ENCODE peak calls at places on chromosome 21, in ten cellular contexts. L is heart left ventricle, P is psoas muscle, T is ovary, R is body of pancreas, O is Peyer's patch, F is Panc1, V is kidney, X is fibroblast of lung, Z is pancreas. A is an unnamed sample. For H3K4me1, the result is how much of the 10 kb centered on the place peaks cover.

GRCh38 chr21:18449586-18449985 is 46.0 kb upstream of the TMPRSS15 start:
- DNase-seq in O (no peak), T (no peak), F (no peak), X (no peak), P (no peak), Z (no peak), R (no peak), L (no peak), V (no peak), A (peak)

GRCh38 chr21:15894596-15894995 is 164.8 kb downstream of the USP25 start:
- DNase-seq in F (no peak), Z (no peak), V (no peak), R (no peak), T (no peak), X (peak), O (no peak), L (no peak), P (no peak), A (no peak)

GRCh38 chr21:46051379-46051770 is 46.5 kb upstream of the COL6A2 start:
- DNase-seq in P (no peak), V (no peak), X (no peak), Z (no peak), F (no peak), T (peak), L (no peak), R (no peak), O (no peak), A (no peak)

GRCh38 chr21:18340387-18340942 is 63.1 kb downstream of the TMPRSS15 start:
- DNase-seq in P (no peak), V (no peak), F (no peak), T (no peak), L (no peak), X (peak), Z (no peak), O (no peak), R (no peak), A (peak)

GRCh38 chr21:14688412-14688811 is 142.3 kb upstream of the SAMSN1 start:
- DNase-seq in V (no peak), T (no peak), P (no peak), F (no peak), Z (no peak), X (no peak), R (no peak), L (no peak), O (no peak), A (no peak)

GRCh38 chr21:25772680-25773079 is 37.9 kb downstream of the GABPA start:
- DNase-seq in V (no peak), L (no peak), F (no peak), O (no peak), T (no peak), X (no peak), P (no peak), Z (no peak), R (no peak), A (no peak)

GRCh38 chr21:19123525-19123924 is 719.9 kb upstream of the TMPRSS15 start:
- DNase-seq in T (no peak), R (no peak), X (no peak), L (no peak), O (no peak), F (no peak), V (no peak), P (no peak), Z (no peak), A (no peak)

GRCh38 chr21:46372014-46372485 is 48.1 kb downstream of the PCNT start:
- DNase-seq in F (no peak), Z (no peak), P (no peak), V (no peak), L (no peak), X (no peak), R (no peak), T (no peak), O (no peak), A (no peak)

GRCh38 chr21:25822981-25823380 is 88.2 kb downstream of the GABPA start:
- DNase-seq in X (no peak), R (no peak), L (no peak), O (no peak), V (no peak), F (no peak), P (no peak), T (no peak), Z (no peak), A (no peak)

GRCh38 chr21:42799516-42799915 is 79.8 kb downstream of the WDR4 start:
- DNase-seq in T (no peak), F (no peak), L (no peak), Z (no peak), O (peak), R (no peak), P (no peak), V (no peak), X (no peak), A (peak)

GRCh38 chr21:25862596-25862995 is 127.8 kb downstream of the GABPA start:
- DNase-seq in P (no peak), V (no peak), R (no peak), Z (no peak), F (no peak), X (peak), L (no peak), O (no peak), T (no peak), A (peak)

GRCh38 chr21:14591882-14592281 is 45.8 kb upstream of the SAMSN1 start:
- DNase-seq in V (no peak), O (peak), Z (peak), X (peak), P (peak), L (no peak), F (no peak), R (no peak), T (no peak), A (peak)

GRCh38 chr21:20882462-20883415 is 115.5 kb upstream of the NCAM2 start:
- DNase-seq in T (no peak), Z (peak), F (peak), R (peak), V (no peak), L (no peak), X (peak), P (no peak), O (no peak), A (no peak)

GRCh38 chr21:17796503-17796902 is 22.7 kb downstream of the C21orf91 start:
- DNase-seq in R (no peak), V (no peak), Z (no peak), F (no peak), L (no peak), T (no peak), X (no peak), O (no peak), P (no peak), A (no peak)

GRCh38 chr21:46067505-46068201 is 30.3 kb upstream of the COL6A2 start:
- DNase-seq in X (no peak), T (peak), F (no peak), Z (no peak), O (peak), P (peak), V (peak), L (peak), R (no peak), A (no peak)

GRCh38 chr21:42799948-42800347 is 79.4 kb downstream of the WDR4 start:
- DNase-seq in P (no peak), V (no peak), Z (no peak), X (no peak), F (no peak), T (no peak), O (peak), R (no peak), L (no peak), A (no peak)

GRCh38 chr21:46226920-46227599 is 1.5 kb downstream of the LSS start:
- DNase-seq in R (no peak), X (peak), F (no peak), Z (no peak), L (no peak), P (no peak), V (no peak), O (no peak), T (no peak), A (peak)

GRCh38 chr21:16423921-16424320 is 694.1 kb downstream of the USP25 start:
- DNase-seq in L (no peak), T (no peak), X (no peak), V (no peak), Z (no peak), O (no peak), P (no peak), F (no peak), R (no peak), A (no peak)

GRCh38 chr21:17590443-17590842 is 22.3 kb downstream of the BTG3 start:
- DNase-seq in O (no peak), F (no peak), R (no peak), P (no peak), L (no peak), V (no peak), Z (no peak), T (no peak), X (peak), A (no peak)

GRCh38 chr21:42754270-42754933 is 101.0 kb downstream of the PDE9A start:
- DNase-seq in V (peak), R (no peak), P (no peak), O (no peak), X (no peak), F (no peak), Z (no peak), T (no peak), L (peak), A (no peak)

DNA sequence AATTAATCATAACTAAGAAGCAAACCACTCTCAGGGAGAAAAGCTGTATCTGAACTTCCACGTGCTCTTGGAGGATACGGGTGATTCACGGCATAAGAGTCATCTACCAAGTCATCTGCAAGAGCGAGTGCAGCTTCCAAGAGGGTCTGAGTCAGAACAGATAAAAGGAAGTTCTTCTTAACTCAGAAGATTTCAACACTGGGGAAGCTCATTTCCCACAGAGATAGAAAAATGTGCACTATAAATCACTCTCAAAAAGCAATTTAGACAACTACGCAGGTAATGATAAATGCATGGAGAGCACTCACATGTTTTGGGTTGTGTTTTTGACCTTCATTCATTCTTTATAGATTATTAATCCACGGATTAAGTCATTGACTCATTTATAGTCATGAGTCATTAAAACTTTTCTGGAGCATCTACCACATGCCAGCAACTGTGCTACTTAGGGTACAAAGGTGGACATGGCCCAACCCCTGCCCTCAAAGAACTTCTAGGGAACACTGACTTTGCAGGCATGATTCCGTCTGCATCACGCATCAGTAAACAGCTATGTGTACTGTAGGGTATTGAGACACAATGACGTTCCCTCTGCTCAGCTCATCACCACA is 20.8 kb downstream of the KCNJ15 start:
- DNase-seq in V (no peak), F (peak), R (no peak), X (peak), Z (no peak), L (peak), P (no peak), T (peak), O (no peak), A (peak)
- H3K27ac ChIP-seq in V (peak), F (no peak), R (peak), X (peak), Z (no peak), L (no peak), P (no peak), T (no peak), O (no peak), A (peak)

DNA sequence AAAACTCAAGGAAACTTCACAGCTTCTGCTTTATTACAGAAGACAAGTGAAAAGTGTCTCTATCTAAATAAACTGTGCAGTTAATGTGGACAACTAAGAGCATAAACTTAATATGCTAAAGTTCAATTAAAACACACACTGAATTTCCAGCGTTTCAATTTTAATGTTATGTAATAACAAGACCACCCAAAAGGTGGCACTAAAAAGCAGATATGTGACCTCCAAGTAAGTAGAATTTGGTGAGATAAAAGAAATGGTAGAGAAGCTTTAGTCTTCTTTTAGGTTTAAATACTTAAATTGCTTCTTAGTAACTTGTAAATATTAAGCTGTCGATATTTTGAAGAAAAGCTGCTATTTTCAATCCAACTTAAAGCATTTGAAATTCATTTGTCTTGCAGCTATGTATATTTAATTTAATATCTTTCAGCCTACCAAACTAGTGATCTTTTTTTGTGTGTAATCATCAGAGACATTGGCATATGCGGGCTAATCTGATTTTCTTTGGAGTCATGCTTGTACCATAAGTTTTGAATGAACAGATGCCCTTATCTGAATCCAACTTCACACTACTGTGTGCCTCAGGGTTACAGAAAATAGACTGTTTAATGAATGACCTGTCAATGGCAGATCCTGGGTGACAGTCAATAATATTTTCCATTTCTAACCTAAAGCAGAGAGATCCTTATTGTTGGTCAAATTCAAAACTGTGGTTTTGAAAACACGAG is 36.5 kb upstream of the ADAMTS1 start:
- DNase-seq in X (peak), P (no peak), L (no peak), Z (no peak), T (no peak), R (no peak), V (no peak), F (no peak), O (no peak), A (no peak)
- TF ChIP-seq CTCF in X (peak), P (peak), L (peak), Z (no peak), T (no peak), R (peak), V (peak), F (peak), O (no peak), A (peak)

GRCh38 chr21:28828981-28829380 is 163.7 kb downstream of the LTN1 start:
- DNase-seq in R (no peak), V (no peak), X (no peak), T (no peak), Z (no peak), O (no peak), P (no peak), F (no peak), L (no peak), A (no peak)
- H3K4me1 ChIP-seq in R (under half), V (under half), X (under half), T (under half), Z (under half), O (under half), P (under half), F (under half), L (under half), A (under half)

DNA sequence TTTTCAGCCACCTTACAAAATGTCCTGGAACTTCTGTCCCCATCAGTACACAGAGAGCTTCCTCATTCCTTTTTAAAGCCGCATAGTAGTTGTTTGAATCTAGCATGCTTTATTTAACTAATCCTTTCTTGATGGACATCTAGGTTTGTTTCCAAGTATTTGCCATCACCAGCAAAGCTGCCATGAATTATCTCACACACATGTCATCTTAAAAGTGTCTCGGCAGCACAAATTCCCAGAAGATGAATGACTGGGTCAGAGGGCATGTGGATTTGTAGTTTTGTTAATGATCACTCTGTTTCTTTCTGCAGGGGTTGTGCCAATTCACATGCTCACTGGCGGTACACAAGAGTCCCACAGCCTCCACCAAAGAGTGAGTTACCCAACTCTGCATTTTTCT is 68.3 kb downstream of the CLIC6 start:
- DNase-seq in O (no peak), Z (peak), V (no peak), F (no peak), P (no peak), L (no peak), T (no peak), X (peak), R (no peak), A (no peak)
- H3K27ac ChIP-seq in O (no peak), Z (no peak), V (no peak), F (no peak), P (peak), L (no peak), T (no peak), X (no peak), R (peak), A (no peak)

GRCh38 chr21:38661296-38662223 is 144.2 kb upstream of the ETS2 start:
- DNase-seq in O (no peak), L (peak), F (no peak), Z (no peak), T (peak), R (no peak), V (peak), P (peak), X (peak), A (peak)

GRCh38 chr21:38662224-38662568 is 143.5 kb upstream of the ETS2 start:
- DNase-seq in T (no peak), Z (no peak), O (no peak), F (no peak), X (no peak), P (no peak), R (no peak), L (no peak), V (no peak), A (no peak)

GRCh38 chr21:38664821-38665220 is 140.9 kb upstream of the ETS2 start:
- DNase-seq in V (no peak), O (no peak), R (no peak), L (no peak), Z (no peak), P (no peak), T (no peak), X (peak), F (no peak), A (no peak)

GRCh38 chr21:38663282-38663681 is 142.4 kb upstream of the ETS2 start:
- DNase-seq in F (no peak), X (no peak), L (no peak), O (no peak), T (no peak), Z (no peak), V (no peak), P (no peak), R (no peak), A (no peak)

GRCh38 chr21:38664315-38664714 is 141.4 kb upstream of the ETS2 start:
- DNase-seq in Z (no peak), R (no peak), T (no peak), L (no peak), V (no peak), O (no peak), P (no peak), F (no peak), X (no peak), A (no peak)
- TF ChIP-seq CTCF in Z (no peak), R (no peak), T (no peak), L (no peak), V (no peak), O (no peak), P (no peak), F (no peak), X (no peak), A (no peak)

GRCh38 chr21:33236013-33236686 is 6.4 kb downstream of the IFNAR2 start:
- DNase-seq in P (no peak), R (no peak), T (no peak), Z (no peak), L (no peak), V (no peak), O (no peak), F (no peak), X (no peak), A (no peak)
- H3K4me1 ChIP-seq in P (under half), R (under half), T (under half), Z (under half), L (under half), V (under half), O (under half), F (under half), X (under half), A (under half)

GRCh38 chr21:33394260-33394659 is 9.0 kb upstream of the IFNGR2 start:
- DNase-seq in R (no peak), Z (no peak), V (no peak), O (peak), X (peak), T (no peak), L (peak), P (no peak), F (no peak), A (no peak)

GRCh38 chr21:33393348-33393747 is 9.9 kb upstream of the IFNGR2 start:
- DNase-seq in V (peak), R (no peak), X (no peak), F (no peak), O (no peak), Z (no peak), T (no peak), P (no peak), L (no peak), A (no peak)

GRCh38 chr21:33395866-33396265 is 7.3 kb upstream of the IFNGR2 start:
- DNase-seq in X (peak), V (no peak), R (no peak), O (no peak), L (no peak), T (no peak), Z (no peak), F (no peak), P (no peak), A (no peak)

GRCh38 chr21:33396966-33397365 is 6.2 kb upstream of the IFNGR2 start:
- DNase-seq in V (peak), Z (no peak), L (peak), X (peak), F (no peak), R (no peak), T (no peak), O (no peak), P (no peak), A (no peak)

DNA sequence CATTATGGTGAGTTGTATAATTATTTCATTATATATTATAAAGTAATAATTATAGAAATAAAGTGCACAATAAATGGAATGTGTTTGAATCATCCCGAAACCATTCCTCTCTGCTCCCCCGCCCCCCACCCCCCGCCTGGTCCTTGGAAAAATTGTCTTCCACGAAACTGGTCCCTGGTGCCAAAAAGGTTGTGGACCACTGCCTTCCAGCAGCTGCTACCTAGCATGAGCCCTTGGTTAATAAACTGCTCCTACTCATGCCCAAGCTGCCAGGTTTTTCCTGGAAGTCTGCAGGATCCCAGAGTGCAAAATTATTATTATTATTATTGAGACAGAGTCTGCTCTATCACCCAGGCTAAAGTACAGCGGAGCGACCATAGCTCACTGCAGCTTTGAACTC is 6.8 kb upstream of the IFNGR2 start:
- DNase-seq in F (no peak), R (no peak), O (no peak), V (no peak), X (no peak), L (no peak), Z (no peak), T (no peak), P (no peak), A (no peak)
- H3K27ac ChIP-seq in F (no peak), R (no peak), O (no peak), V (no peak), X (no peak), L (no peak), Z (no peak), T (no peak), P (no peak), A (no peak)

GRCh38 chr21:44461438-44462089 is 6.3 kb downstream of the LRRC3 start:
- DNase-seq in P (no peak), L (no peak), Z (no peak), T (no peak), V (peak), F (no peak), R (no peak), O (peak), X (no peak), A (no peak)
- TF ChIP-seq CTCF in P (peak), L (peak), Z (no peak), T (no peak), V (no peak), F (peak), R (peak), O (no peak), X (no peak), A (no peak)

DNA sequence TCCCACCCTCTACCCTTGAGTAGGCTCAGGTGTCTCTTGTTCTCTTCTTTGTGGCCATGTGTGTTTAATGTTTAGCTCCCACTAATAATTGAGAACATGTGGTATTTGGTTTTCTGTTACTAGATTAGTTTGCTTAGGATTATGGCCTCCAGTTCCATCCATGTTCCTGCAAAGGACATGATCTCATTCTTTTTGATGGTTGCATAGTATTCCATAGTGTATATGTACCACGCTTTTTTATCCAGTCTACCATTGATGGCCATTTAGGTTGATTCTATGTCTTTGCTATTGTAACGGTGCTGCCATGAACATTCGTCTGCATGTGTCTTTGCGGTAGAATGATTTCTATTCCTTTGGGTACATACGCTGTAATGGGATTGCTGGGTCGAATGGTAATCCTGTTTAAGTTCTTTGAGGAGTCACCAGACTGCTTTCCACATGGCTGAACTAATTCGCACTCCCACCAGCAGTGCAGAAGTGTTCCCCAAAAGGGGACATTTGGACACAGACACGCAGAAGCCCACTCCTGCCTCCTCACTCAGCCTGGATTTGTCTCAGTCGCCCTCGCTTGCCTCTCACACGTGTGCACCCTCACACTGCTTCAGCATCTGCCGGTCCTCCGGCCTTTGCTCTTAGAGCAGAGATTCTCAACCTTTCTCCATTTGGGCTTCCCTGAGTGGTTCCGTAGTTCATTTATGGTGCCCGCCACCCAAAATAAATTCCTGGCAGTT is 3.7 kb downstream of the MX2 start:
- DNase-seq in F (no peak), L (no peak), P (no peak), R (peak), V (peak), T (no peak), O (no peak), X (no peak), Z (no peak), A (no peak)
- H3K4me1 ChIP-seq in F (under half), L (under half), P (under half), R (under half), V (under half), T (under half), O (under half), X (under half), Z (under half), A (under half)